ENCODE peak calls at places on chromosomes 6 and 20, in ten cellular contexts. I is A549, Q is sigmoid colon, X is H1, S is transverse colon, E is suprapubic skin, R is tibial nerve, G is ovary, N is HepG2, J is stomach. C is an unnamed sample.

GRCh38 chr6:28522594-28523557 is 2.8 kb upstream of the GPX5 start:
- DNase-seq in X (no peak), E (no peak), I (no peak), R (no peak), N (no peak), S (no peak), Q (no peak), J (no peak), G (no peak), C (no peak)

GRCh38 chr6:157682856-157683481 is 140.1 kb upstream of the SNX9 start:
- DNase-seq in J (no peak), I (peak; percentile 26), S (no peak), X (no peak), Q (no peak), G (no peak), R (no peak), E (no peak), N (peak; percentile 30), C (no peak)

GRCh38 chr6:11208267-11208666 is 24.2 kb downstream of the NEDD9 start:
- DNase-seq in X (no peak), G (no peak), J (no peak), Q (no peak), S (no peak), I (no peak), N (no peak), E (no peak), R (no peak), C (no peak)

GRCh38 chr20:63934271-63935068 is 21.7 kb downstream of the UCKL1 start:
- DNase-seq in J (no peak), Q (no peak), G (no peak), N (no peak), R (no peak), I (no peak), S (no peak), E (no peak), X (no peak), C (peak; percentile 77)

GRCh38 chr20:12394786-12395185 is 477.1 kb downstream of the BTBD3 start:
- DNase-seq in I (no peak), E (no peak), R (no peak), X (no peak), N (no peak), G (no peak), J (no peak), Q (no peak), S (no peak), C (no peak)

GRCh38 chr6:56242343-56242742 is 5.0 kb downstream of the COL21A1 start:
- DNase-seq in N (no peak), R (no peak), E (no peak), I (no peak), G (no peak), J (no peak), S (no peak), X (no peak), Q (no peak), C (no peak)

GRCh38 chr6:109021870-109022269 is 72.8 kb downstream of the SESN1 start:
- DNase-seq in X (no peak), N (no peak), Q (no peak), R (no peak), J (no peak), S (no peak), I (no peak), E (no peak), G (no peak), C (no peak)

GRCh38 chr20:4091332-4092135 is 76.2 kb upstream of the RNF24 start:
- DNase-seq in J (peak; percentile 69), R (peak; percentile 46), X (no peak), Q (no peak), S (peak; percentile 66), E (no peak), G (peak; percentile 78), N (peak; percentile 67), I (peak; percentile 69), C (no peak)

GRCh38 chr6:15420959-15421438 is 175.1 kb downstream of the JARID2 start:
- DNase-seq in X (no peak), Q (no peak), N (no peak), I (no peak), E (no peak), J (no peak), S (no peak), R (no peak), G (no peak), C (no peak)

GRCh38 chr20:17806739-17807441 is 107.1 kb downstream of the BANF2 start:
- DNase-seq in N (no peak), R (peak; percentile 47), E (peak; percentile 86), G (peak; percentile 94), J (peak; percentile 49), X (no peak), S (peak; percentile 44), I (no peak), Q (peak; percentile 91), C (peak; percentile 84)

GRCh38 chr6:24991748-24992467 is 56.1 kb upstream of the RIPOR2 start:
- DNase-seq in G (peak; percentile 44), R (no peak), S (peak; percentile 50), Q (no peak), I (peak; percentile 40), J (peak; percentile 63), X (no peak), E (no peak), N (peak; percentile 62), C (no peak)

DNA sequence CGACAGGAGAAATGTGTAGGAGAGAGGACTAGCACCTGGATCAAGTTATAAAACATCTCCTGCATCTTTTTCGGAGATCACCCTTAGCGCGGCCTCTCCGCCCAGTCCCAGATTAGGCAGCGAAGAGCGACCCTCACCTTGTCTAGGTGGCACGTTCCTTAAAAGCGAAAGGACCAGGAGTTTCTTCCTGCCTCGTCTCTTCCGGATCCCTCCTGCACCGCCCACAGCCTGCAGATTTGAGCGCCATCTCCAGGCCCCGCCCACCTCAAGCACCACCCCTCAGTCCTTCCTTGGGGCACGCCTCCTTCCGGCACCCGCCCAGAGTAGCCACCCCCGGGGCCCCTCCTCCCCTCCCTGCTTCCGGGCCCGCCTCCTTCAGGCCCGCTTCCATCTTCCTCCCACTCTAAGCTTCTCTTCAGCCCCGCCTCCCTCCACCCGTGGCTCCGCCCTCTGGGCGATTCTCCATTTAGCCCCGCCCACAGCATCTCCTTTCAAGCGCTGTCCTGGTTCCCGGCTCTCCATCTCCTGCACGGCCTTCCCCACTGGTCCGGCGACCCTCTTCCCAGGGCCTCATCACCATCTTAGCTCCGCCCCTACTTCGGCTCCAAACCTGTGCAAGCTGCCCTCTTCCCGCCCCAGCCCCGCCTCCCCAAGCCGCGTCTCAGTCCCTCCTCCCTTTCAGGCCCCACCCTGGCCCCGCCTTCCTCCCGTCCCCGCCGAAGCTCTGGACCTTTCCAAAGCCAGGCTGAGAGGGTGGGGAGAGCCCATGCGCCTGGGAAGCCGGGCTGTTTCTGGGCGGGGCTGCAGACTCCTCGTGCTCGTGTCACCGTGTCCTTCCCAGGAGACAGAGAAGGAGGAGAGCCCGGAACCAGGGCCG is 550 bp upstream of the RALY start:
- DNase-seq in I (peak; percentile 99), N (peak; percentile 100), R (peak; percentile 99), X (peak; percentile 97), S (peak; percentile 100), J (peak; percentile 100), Q (peak; percentile 100), G (peak; percentile 100), E (peak; percentile 99), C (peak; percentile 99)
- TF ChIP-seq POLR2A in I (peak; percentile 96), N (peak; percentile 99), R (no peak), X (peak; percentile 97), S (peak; percentile 89), J (peak; percentile 74), Q (peak; percentile 44), G (peak; percentile 49), E (no peak), C (peak; percentile 84)

GRCh38 chr6:133774356-133774755 is 114.6 kb upstream of the TCF21 start:
- DNase-seq in J (no peak), G (no peak), X (no peak), N (no peak), Q (no peak), E (no peak), R (no peak), I (peak; percentile 39), S (no peak), C (no peak)
- H3K27ac ChIP-seq in J (no peak overlapping the region), G (no peak overlapping the region), X (no peak overlapping the region), N (no peak overlapping the region), Q (no peak overlapping the region), E (no peak overlapping the region), R (no peak overlapping the region), I (peak overlapping the region; percentile 20), S (no peak overlapping the region), C (no peak overlapping the region)

GRCh38 chr6:12749531-12750379 is 33.2 kb downstream of the PHACTR1 start:
- DNase-seq in E (no peak), R (no peak), Q (no peak), J (no peak), X (peak; percentile 25), G (no peak), I (no peak), S (no peak), N (no peak), C (no peak)

GRCh38 chr6:12750416-12750815 is 33.8 kb downstream of the PHACTR1 start:
- DNase-seq in R (no peak), E (no peak), X (no peak), N (no peak), S (no peak), G (no peak), Q (no peak), J (no peak), I (no peak), C (no peak)

GRCh38 chr6:12748411-12748810 is 31.8 kb downstream of the PHACTR1 start:
- DNase-seq in I (no peak), N (no peak), Q (no peak), S (no peak), J (no peak), X (no peak), E (no peak), G (no peak), R (no peak), C (no peak)

GRCh38 chr6:12751694-12752304 is 35.2 kb downstream of the PHACTR1 start:
- DNase-seq in I (peak; percentile 14), G (peak; percentile 46), J (peak; percentile 55), E (no peak), R (no peak), Q (no peak), S (peak; percentile 20), N (peak; percentile 35), X (no peak), C (no peak)

DNA sequence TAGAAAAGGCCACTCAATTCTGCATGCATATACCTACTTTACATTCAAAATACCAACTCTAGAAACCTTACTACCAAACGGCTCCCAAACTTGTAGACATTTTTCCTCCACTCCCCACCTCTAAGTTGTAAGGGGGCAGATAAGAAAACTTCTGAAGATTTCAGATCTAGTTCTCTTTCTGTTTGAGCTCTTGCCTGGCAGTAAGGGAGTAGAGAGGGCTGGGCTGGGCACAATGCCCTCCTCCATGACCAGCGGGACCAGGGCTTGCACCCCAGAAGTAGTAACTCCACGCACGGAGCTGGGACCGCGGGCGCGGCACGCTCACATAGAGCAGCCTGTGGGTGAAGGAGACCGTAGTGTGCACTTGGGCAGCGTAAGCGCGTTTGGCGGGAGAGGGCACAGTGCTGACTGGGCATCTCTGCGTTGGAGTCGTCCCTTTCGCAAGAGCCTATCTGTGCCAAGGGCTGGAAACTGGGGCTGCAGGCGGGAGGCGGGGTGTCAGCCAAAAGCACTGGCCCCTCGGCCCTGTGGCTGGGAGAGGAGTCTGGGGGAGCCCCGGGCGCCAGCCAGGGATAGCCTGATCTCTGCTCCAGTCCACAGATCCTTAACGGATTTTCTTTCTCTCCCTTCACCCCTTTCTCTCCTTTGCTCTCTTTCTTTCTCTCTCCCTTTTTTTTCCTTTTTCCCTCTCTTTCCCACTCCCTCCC is 32.4 kb downstream of the PHACTR1 start:
- DNase-seq in N (no peak), I (no peak), J (no peak), S (no peak), E (no peak), Q (no peak), R (no peak), X (peak; percentile 57), G (no peak), C (peak; percentile 67)
- TF ChIP-seq EP300 in N (no peak), I (no peak), J (no peak), S (no peak), E (no peak), Q (no peak), R (no peak), X (no peak), G (no peak), C (no peak)

GRCh38 chr20:43513298-43514061 is 6.0 kb downstream of the L3MBTL1 start:
- DNase-seq in X (no peak), G (peak; percentile 32), J (no peak), E (no peak), S (no peak), Q (no peak), R (no peak), N (no peak), I (no peak), C (no peak)
- TF ChIP-seq POLR2A in X (peak; percentile 40), G (peak; percentile 11), J (no peak), E (no peak), S (peak; percentile 18), Q (peak; percentile 21), R (no peak), N (peak; percentile 58), I (no peak), C (no peak)

C was measured in upper lobe of left lung.